ENCODE peak calls at places on chromosome 15, in eight cellular contexts. E, W, L, T, Q, G, H and O are unnamed samples.

GRCh38 chr15:60718661-60719069 is 239.7 kb upstream of the ICE2 start:
- DNase-seq in E (no peak), W (no peak), L (no peak), T (no peak), Q (no peak), G (peak), H (no peak), O (no peak)

GRCh38 chr15:89781891-89782618 is 5.9 kb downstream of the MESP2 start:
- DNase-seq in E (no peak), W (no peak), L (peak), T (peak), Q (peak), G (peak), H (no peak), O (no peak)

GRCh38 chr15:51727141-51727897 is 10.1 kb downstream of the LYSMD2 start:
- DNase-seq in E (no peak), W (no peak), L (no peak), T (no peak), Q (no peak), G (peak), H (no peak), O (no peak)

GRCh38 chr15:61749169-61749568 is 311.1 kb downstream of the VPS13C start:
- DNase-seq in E (no peak), W (no peak), L (no peak), T (no peak), Q (no peak), G (no peak), H (no peak), O (no peak)

GRCh38 chr15:70299931-70300858 is 202.5 kb upstream of the TLE3 start:
- DNase-seq in E (no peak), W (no peak), L (no peak), T (no peak), Q (no peak), G (no peak), H (peak), O (no peak)

GRCh38 chr15:54033954-54034458 is 55.8 kb downstream of the UNC13C start:
- DNase-seq in E (no peak), W (no peak), L (no peak), T (no peak), Q (no peak), G (no peak), H (no peak), O (no peak)

GRCh38 chr15:99181544-99181943 is 67.8 kb downstream of the TTC23 start:
- DNase-seq in E (no peak), W (peak), L (peak), T (no peak), Q (no peak), G (no peak), H (no peak), O (no peak)

GRCh38 chr15:30990451-30991300 is 752 bp downstream of the MTMR10 start:
- DNase-seq in E (no peak), W (no peak), L (no peak), T (no peak), Q (no peak), G (peak), H (no peak), O (no peak)

GRCh38 chr15:43920201-43920600 is 93.4 kb downstream of the WDR76 start:
- DNase-seq in E (no peak), W (no peak), L (no peak), T (no peak), Q (no peak), G (no peak), H (no peak), O (no peak)

GRCh38 chr15:85583404-85584390 is 203.3 kb downstream of the AKAP13 start:
- DNase-seq in E (no peak), W (peak), L (no peak), T (no peak), Q (no peak), G (no peak), H (peak), O (no peak)

GRCh38 chr15:67520276-67520975 is 505 bp upstream of the C15orf61 start:
- DNase-seq in E (no peak), W (no peak), L (no peak), T (no peak), Q (no peak), G (no peak), H (no peak), O (no peak)